ENCODE peak calls at places on chromosomes 12 and 14, in ten cellular contexts. R, G, V, J, B, F, C, M, D and N are unnamed samples.

GRCh38 chr14:60807971-60808370 is 73.4 kb downstream of the MNAT1 start:
- DNase-seq in B (no peak), R (no peak), F (no peak), M (no peak), V (no peak), G (no peak), D (no peak), J (no peak), C (no peak), N (no peak)

GRCh38 chr12:50073712-50074111 is 11.4 kb upstream of the SMARCD1 start:
- DNase-seq in D (no peak), B (no peak), R (no peak), V (no peak), F (no peak), J (no peak), G (no peak), C (no peak), M (no peak), N (no peak)

GRCh38 chr12:91316161-91316759 is 133.6 kb upstream of the DCN start:
- DNase-seq in R (no peak), G (no peak), M (no peak), J (no peak), F (no peak), B (no peak), C (no peak), V (no peak), D (no peak), N (no peak)

GRCh38 chr12:131833896-131834641 is 5.9 kb downstream of the MMP17 start:
- DNase-seq in F (no peak), C (no peak), M (peak; percentile 74), R (peak; percentile 15), D (peak; percentile 63), G (no peak), B (no peak), V (no peak), J (no peak), N (no peak)

GRCh38 chr14:77738559-77739250 is 22.3 kb downstream of the SNW1 start:
- DNase-seq in B (no peak), V (no peak), J (no peak), D (no peak), R (no peak), C (no peak), G (no peak), M (no peak), F (peak; percentile 66), N (no peak)

GRCh38 chr14:68952544-68953535 is 26.3 kb downstream of the ACTN1 start:
- DNase-seq in C (peak; percentile 86), J (no peak), D (no peak), V (no peak), G (no peak), R (no peak), B (no peak), M (no peak), F (no peak), N (no peak)

GRCh38 chr14:65103150-65103760 is 938 bp upstream of the MAX start:
- DNase-seq in V (no peak), D (no peak), C (no peak), R (peak; percentile 39), F (peak; percentile 37), G (no peak), B (no peak), M (no peak), J (no peak), N (no peak)

GRCh38 chr12:76422878-76423438 is 74.7 kb upstream of the BBS10 start:
- DNase-seq in M (no peak), G (peak; percentile 73), J (no peak), B (no peak), D (no peak), R (no peak), V (no peak), F (no peak), C (peak; percentile 20), N (no peak)

GRCh38 chr14:102590667-102591099 is 1.8 kb upstream of the RCOR1 start:
- DNase-seq in G (peak; percentile 65), R (peak; percentile 74), F (peak; percentile 42), V (no peak), D (peak; percentile 43), B (no peak), C (no peak), M (peak; percentile 78), J (no peak), N (no peak)

DNA sequence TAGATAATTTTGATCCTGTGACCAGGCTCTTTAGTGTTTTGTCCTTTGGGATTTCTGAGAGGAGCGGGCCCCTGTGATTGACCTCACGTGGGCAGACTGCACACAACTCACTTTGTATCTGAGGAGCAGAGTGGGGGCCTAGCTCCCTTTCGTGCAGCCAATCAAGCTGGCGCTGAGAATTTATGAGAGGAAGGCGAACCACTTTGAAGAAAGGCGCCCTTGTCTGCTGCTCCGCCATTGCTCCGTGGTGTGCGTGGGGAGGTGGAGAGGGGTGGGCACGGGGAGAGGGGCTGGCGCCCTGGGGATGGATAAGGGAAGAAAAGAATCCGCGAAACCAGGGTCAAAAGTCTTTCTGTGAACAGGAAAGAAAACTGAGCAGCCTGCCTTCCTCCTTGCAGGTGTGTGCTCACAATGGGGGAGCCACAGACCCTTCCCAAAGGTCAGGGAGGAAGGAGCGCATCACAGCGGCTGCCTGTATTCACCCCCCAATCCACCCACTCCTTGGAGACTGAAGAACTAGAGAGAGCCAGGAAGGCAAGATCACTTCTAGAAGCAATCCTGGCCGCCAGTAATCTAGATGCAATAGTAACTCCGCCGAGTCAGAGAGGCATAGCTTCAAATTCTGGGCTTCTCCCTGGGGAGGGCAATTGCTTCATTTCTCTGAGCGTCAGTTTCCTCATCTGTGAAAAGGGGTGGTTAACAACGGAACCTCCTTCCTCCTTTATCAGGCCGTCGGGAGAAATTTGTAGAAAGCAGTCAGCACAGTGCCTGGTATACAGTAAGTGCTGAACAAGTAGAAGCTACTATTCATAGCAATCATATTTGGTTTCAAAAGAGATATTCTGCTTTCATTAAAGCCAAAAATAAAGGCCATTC is 24.9 kb upstream of the MED13L start:
- DNase-seq in F (no peak), B (no peak), D (no peak), M (no peak), C (no peak), G (no peak), R (no peak), V (no peak), J (no peak), N (no peak)
- H3K27ac ChIP-seq in F (no peak overlapping the region), B (no peak overlapping the region), D (no peak overlapping the region), M (no peak overlapping the region), C (no peak overlapping the region), G (no peak overlapping the region), R (no peak overlapping the region), V (no peak overlapping the region), J (no peak overlapping the region), N (no peak overlapping the region)

GRCh38 chr14:55026793-55027560 is at the start of the genes SOCS4 and WDHD1:
- DNase-seq in G (peak; percentile 94), J (peak; percentile 45), D (peak; percentile 98), V (peak; percentile 93), R (peak; percentile 95), C (peak; percentile 63), F (peak; percentile 95), B (peak; percentile 87), M (peak; percentile 98), N (peak; percentile 98)

GRCh38 chr14:55025948-55026347 is 951 bp downstream of the WDHD1 start:
- DNase-seq in J (no peak), M (no peak), B (no peak), F (no peak), G (no peak), V (no peak), D (no peak), C (no peak), R (no peak), N (no peak)

GRCh38 chr14:55028066-55028465 is 1.0 kb downstream of the SOCS4 start:
- DNase-seq in D (no peak), G (no peak), J (no peak), V (no peak), C (no peak), F (no peak), M (no peak), B (no peak), R (peak; percentile 22), N (no peak)

GRCh38 chr14:55026441-55026792 is 482 bp downstream of the WDHD1 start:
- DNase-seq in V (no peak), G (no peak), R (no peak), M (no peak), B (no peak), D (no peak), J (no peak), F (no peak), C (no peak), N (no peak)

GRCh38 chr14:55028476-55028875 is 1.4 kb downstream of the SOCS4 start:
- DNase-seq in V (no peak), R (no peak), B (no peak), M (no peak), C (no peak), G (no peak), J (no peak), D (no peak), F (no peak), N (no peak)
- H3K27ac ChIP-seq in V (no peak overlapping the region), R (peak overlapping the region; percentile 75), B (no peak overlapping the region), M (no peak overlapping the region), C (no peak overlapping the region), G (peak overlapping the region; percentile 98), J (no peak overlapping the region), D (no peak overlapping the region), F (no peak overlapping the region), N (no peak overlapping the region)

DNA sequence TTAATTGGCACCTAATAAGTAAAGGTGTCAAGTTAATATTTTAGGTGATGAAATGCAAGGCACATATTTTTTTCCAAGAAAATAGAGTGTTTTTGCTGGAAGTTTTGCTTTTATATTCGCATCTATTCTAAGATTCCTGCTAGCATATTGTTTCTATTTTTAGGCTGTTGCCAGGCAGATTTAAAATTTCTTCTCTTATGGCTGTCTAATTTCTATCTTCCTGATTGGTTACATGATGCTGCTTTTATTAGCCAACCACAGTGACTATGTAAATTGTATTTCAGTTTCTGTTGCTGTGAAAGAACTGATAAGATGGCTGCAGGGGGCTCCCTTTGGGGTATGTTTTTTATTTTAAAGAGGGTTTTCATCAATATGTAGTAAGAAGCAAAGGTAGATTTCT is 42.7 kb downstream of the ATF7IP start:
- DNase-seq in D (no peak), C (no peak), G (no peak), R (no peak), J (no peak), B (no peak), M (no peak), F (no peak), V (no peak), N (no peak)
- H3K27ac ChIP-seq in D (no peak overlapping the region), C (no peak overlapping the region), G (no peak overlapping the region), R (no peak overlapping the region), J (no peak overlapping the region), B (no peak overlapping the region), M (no peak overlapping the region), F (no peak overlapping the region), V (no peak overlapping the region), N (no peak overlapping the region)

DNA sequence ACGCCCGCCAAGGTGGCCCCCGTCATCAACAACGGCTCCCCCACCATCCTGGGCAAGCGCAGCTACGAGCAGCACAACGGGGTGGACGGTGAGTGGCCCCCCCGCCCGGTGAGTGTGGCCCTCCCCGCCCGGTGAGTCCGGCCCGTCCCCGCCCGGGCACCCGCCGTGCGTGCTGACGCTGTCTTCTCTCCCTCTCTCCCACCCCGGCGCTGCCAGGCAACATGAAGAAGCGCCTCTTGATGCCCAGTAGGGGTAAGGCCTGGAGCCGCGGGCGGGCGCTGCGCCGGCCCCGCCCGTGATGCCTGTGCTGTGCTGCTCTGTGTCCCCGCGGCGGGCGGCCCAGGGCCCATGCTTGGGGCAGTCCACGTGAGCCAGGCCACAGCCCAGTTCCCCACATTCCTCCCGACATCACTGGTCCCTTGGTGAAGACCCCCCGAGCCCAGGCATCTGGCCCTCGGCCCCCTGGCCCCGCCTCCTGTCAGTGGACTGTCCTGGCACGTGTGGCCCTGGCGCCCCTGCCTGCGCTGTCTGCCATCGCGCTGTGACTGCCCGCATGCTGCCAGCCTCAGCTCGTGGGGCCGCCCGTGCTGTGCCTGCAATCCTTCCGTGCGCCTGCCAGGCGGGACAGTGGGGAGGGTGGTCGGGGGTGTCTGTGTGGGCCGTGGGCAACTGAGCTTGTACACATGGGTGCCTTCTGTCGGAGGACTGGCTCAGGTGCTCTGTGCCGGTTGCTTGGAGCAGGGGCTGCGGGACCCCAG is 8.0 kb upstream of the CRIP2 start:
- DNase-seq in D (no peak), V (no peak), F (no peak), B (no peak), M (no peak), C (no peak), G (no peak), J (no peak), R (no peak), N (no peak)
- H3K27ac ChIP-seq in D (no peak overlapping the region), V (no peak overlapping the region), F (no peak overlapping the region), B (no peak overlapping the region), M (no peak overlapping the region), C (no peak overlapping the region), G (no peak overlapping the region), J (peak overlapping the region; percentile 72), R (no peak overlapping the region), N (no peak overlapping the region)